ENCODE peak calls at places on chromosomes 11 and 22, in nine cellular contexts. One of them, this sample, is unnamed.
A peak's percentile ranks its signal among the peaks of the same experiment; 100 is the strongest.

GRCh38 chr22:34068011-34068410 is 147.7 kb upstream of the LARGE1 start:
- DNase-seq in H9: no peak
- DNase-seq in uterus: no peak
- DNase-seq in left ventricle myocardium inferior: no peak
- DNase-seq in Peyer's patch: no peak
- DNase-seq in natural killer cell: no peak
- DNase-seq in brain microvascular endothelial cell: no peak
- DNase-seq in AG09319: no peak
- DNase-seq in heart right ventricle: no peak
- DNase-seq in this sample: no peak

GRCh38 chr11:128738942-128739341 is 45.1 kb downstream of the FLI1 start:
- DNase-seq in H9: no peak
- DNase-seq in uterus: no peak
- DNase-seq in left ventricle myocardium inferior: no peak
- DNase-seq in Peyer's patch: no peak
- DNase-seq in natural killer cell: no peak
- DNase-seq in brain microvascular endothelial cell: no peak
- DNase-seq in AG09319: no peak
- DNase-seq in heart right ventricle: no peak
- DNase-seq in this sample: no peak

GRCh38 chr11:114317738-114318137 is 21.5 kb downstream of the NNMT start:
- DNase-seq in H9: peak; percentile 80
- DNase-seq in uterus: peak; percentile 50
- DNase-seq in left ventricle myocardium inferior: peak; percentile 39
- DNase-seq in Peyer's patch: no peak
- DNase-seq in natural killer cell: no peak
- DNase-seq in brain microvascular endothelial cell: no peak
- DNase-seq in AG09319: peak; percentile 19
- DNase-seq in heart right ventricle: peak; percentile 31
- DNase-seq in this sample: no peak

GRCh38 chr11:26620282-26621045 is 48.4 kb upstream of the MUC15 start:
- DNase-seq in H9: no peak
- DNase-seq in uterus: no peak
- DNase-seq in left ventricle myocardium inferior: no peak
- DNase-seq in Peyer's patch: no peak
- DNase-seq in natural killer cell: no peak
- DNase-seq in brain microvascular endothelial cell: no peak
- DNase-seq in AG09319: no peak
- DNase-seq in heart right ventricle: no peak
- DNase-seq in this sample: no peak

GRCh38 chr11:10792385-10793068 is 16.2 kb downstream of the EIF4G2 start:
- DNase-seq in H9: peak; percentile 96
- DNase-seq in uterus: peak; percentile 84
- DNase-seq in left ventricle myocardium inferior: peak; percentile 87
- DNase-seq in Peyer's patch: peak; percentile 85
- DNase-seq in natural killer cell: peak; percentile 82
- DNase-seq in brain microvascular endothelial cell: peak; percentile 65
- DNase-seq in AG09319: no peak
- DNase-seq in heart right ventricle: peak; percentile 92
- DNase-seq in this sample: peak; percentile 83

GRCh38 chr11:63922673-63923192 is 5.8 kb upstream of the RCOR2 start:
- DNase-seq in H9: no peak
- DNase-seq in uterus: no peak
- DNase-seq in left ventricle myocardium inferior: no peak
- DNase-seq in Peyer's patch: no peak
- DNase-seq in natural killer cell: no peak
- DNase-seq in brain microvascular endothelial cell: no peak
- DNase-seq in AG09319: no peak
- DNase-seq in heart right ventricle: no peak
- DNase-seq in this sample: no peak

GRCh38 chr11:61791737-61792309 is 576 bp downstream of the TMEM258 start:
- DNase-seq in H9: no peak
- DNase-seq in uterus: peak; percentile 78
- DNase-seq in left ventricle myocardium inferior: peak; percentile 32
- DNase-seq in Peyer's patch: peak; percentile 35
- DNase-seq in natural killer cell: peak; percentile 58
- DNase-seq in brain microvascular endothelial cell: peak; percentile 96
- DNase-seq in AG09319: peak; percentile 75
- DNase-seq in heart right ventricle: peak; percentile 38
- DNase-seq in this sample: no peak

GRCh38 chr11:82004537-82005213 is 729.0 kb downstream of the FAM181B start:
- DNase-seq in H9: no peak
- DNase-seq in uterus: no peak
- DNase-seq in left ventricle myocardium inferior: no peak
- DNase-seq in Peyer's patch: no peak
- DNase-seq in natural killer cell: no peak
- DNase-seq in brain microvascular endothelial cell: peak; percentile 6
- DNase-seq in AG09319: no peak
- DNase-seq in heart right ventricle: no peak
- DNase-seq in this sample: no peak

GRCh38 chr11:45259607-45260006 is 26.5 kb downstream of the SYT13 start:
- DNase-seq in H9: no peak
- DNase-seq in uterus: no peak
- DNase-seq in left ventricle myocardium inferior: no peak
- DNase-seq in Peyer's patch: no peak
- DNase-seq in natural killer cell: no peak
- DNase-seq in brain microvascular endothelial cell: no peak
- DNase-seq in AG09319: no peak
- DNase-seq in heart right ventricle: no peak
- DNase-seq in this sample: no peak

GRCh38 chr11:12745787-12746186 is 71.6 kb downstream of the TEAD1 start:
- DNase-seq in H9: no peak
- DNase-seq in uterus: no peak
- DNase-seq in left ventricle myocardium inferior: no peak
- DNase-seq in Peyer's patch: no peak
- DNase-seq in natural killer cell: no peak
- DNase-seq in brain microvascular endothelial cell: no peak
- DNase-seq in AG09319: no peak
- DNase-seq in heart right ventricle: no peak
- DNase-seq in this sample: no peak

GRCh38 chr11:12744831-12745502 is 70.7 kb downstream of the TEAD1 start:
- DNase-seq in H9: no peak
- DNase-seq in uterus: no peak
- DNase-seq in left ventricle myocardium inferior: peak; percentile 49
- DNase-seq in Peyer's patch: no peak
- DNase-seq in natural killer cell: no peak
- DNase-seq in brain microvascular endothelial cell: no peak
- DNase-seq in AG09319: no peak
- DNase-seq in heart right ventricle: peak; percentile 29
- DNase-seq in this sample: no peak

GRCh38 chr11:12748561-12748960 is 74.3 kb downstream of the TEAD1 start:
- DNase-seq in H9: no peak
- DNase-seq in uterus: no peak
- DNase-seq in left ventricle myocardium inferior: no peak
- DNase-seq in Peyer's patch: no peak
- DNase-seq in natural killer cell: no peak
- DNase-seq in brain microvascular endothelial cell: no peak
- DNase-seq in AG09319: no peak
- DNase-seq in heart right ventricle: no peak
- DNase-seq in this sample: no peak

GRCh38 chr11:12743834-12744449 is 69.7 kb downstream of the TEAD1 start:
- DNase-seq in H9: no peak
- DNase-seq in uterus: no peak
- DNase-seq in left ventricle myocardium inferior: no peak
- DNase-seq in Peyer's patch: no peak
- DNase-seq in natural killer cell: no peak
- DNase-seq in brain microvascular endothelial cell: no peak
- DNase-seq in AG09319: no peak
- DNase-seq in heart right ventricle: no peak
- DNase-seq in this sample: no peak

DNA sequence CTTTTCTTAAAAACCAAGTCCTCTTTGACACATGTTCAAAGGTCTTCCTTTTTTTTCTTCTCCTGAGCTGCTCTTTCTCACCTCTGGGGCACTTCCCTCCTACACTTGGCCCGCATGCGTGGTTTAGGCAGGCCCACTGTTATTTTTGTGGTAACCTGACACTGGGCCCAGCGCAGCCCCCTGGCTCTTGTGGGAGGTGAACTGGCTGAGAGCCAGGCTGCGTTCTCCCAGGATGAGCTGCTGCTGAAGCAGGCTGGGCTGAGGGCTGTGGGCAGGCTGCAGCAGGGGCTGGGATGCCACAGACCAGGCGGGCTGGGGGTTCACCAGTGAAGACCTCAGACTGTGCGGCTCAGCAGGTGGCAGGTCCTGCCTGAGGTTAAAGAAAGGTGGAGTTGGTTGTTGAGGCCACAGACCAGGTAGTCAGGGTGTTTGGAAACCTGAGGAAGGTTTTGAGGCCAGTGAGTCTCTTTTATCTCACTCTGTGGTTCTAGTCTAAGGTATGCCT is 72.4 kb downstream of the TEAD1 start:
- DNase-seq in H9: peak; percentile 94
- DNase-seq in uterus: peak; percentile 88
- DNase-seq in left ventricle myocardium inferior: peak; percentile 71
- DNase-seq in Peyer's patch: no peak
- DNase-seq in natural killer cell: no peak
- DNase-seq in brain microvascular endothelial cell: peak; percentile 89
- DNase-seq in AG09319: peak; percentile 43
- DNase-seq in heart right ventricle: peak; percentile 77
- DNase-seq in this sample: no peak
- TF ChIP-seq CTCF in H9: no peak
- TF ChIP-seq CTCF in uterus: peak; percentile 34
- TF ChIP-seq CTCF in left ventricle myocardium inferior: peak; percentile 30
- TF ChIP-seq CTCF in Peyer's patch: no peak
- TF ChIP-seq CTCF in natural killer cell: no peak
- TF ChIP-seq CTCF in brain microvascular endothelial cell: peak; percentile 36
- TF ChIP-seq CTCF in AG09319: no peak
- TF ChIP-seq CTCF in heart right ventricle: no peak
- TF ChIP-seq CTCF in this sample: no peak

DNA sequence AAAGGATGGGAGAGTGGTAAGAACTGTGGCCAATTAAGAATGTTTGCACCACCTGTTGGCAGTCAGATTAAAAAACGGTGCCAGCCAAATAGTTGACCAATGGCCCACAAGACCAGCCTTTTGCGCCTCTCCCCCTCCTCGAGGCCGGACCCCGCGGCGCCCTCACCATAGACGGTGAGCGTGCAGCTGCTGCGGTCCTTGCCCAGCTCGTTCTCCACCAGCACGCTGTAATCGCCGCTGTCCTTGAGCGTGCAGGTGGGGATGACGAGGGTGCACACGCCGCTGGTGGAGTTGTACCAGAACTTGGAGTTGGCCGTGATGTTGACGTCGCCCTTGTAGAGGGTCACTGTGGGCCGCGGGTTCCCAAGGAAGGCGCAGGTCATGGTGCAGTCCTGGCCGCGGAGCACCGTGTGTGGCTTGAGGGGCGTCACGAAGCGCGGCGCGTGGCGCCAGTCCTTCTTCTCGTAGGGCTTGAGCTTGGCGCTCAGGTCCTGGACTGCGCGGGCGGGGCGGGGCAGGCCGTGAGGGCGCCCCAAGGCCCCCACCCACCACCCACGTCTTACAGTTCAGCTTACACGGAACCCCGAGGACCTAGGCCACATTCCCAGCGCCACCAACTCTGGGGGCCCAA is 7.2 kb downstream of the TMEM86A start:
- DNase-seq in H9: no peak
- DNase-seq in uterus: peak; percentile 39
- DNase-seq in left ventricle myocardium inferior: peak; percentile 36
- DNase-seq in Peyer's patch: peak; percentile 21
- DNase-seq in natural killer cell: no peak
- DNase-seq in brain microvascular endothelial cell: no peak
- DNase-seq in AG09319: no peak
- DNase-seq in heart right ventricle: peak; percentile 42
- DNase-seq in this sample: no peak
- TF ChIP-seq CTCF in H9: no peak
- TF ChIP-seq CTCF in uterus: no peak
- TF ChIP-seq CTCF in left ventricle myocardium inferior: no peak
- TF ChIP-seq CTCF in Peyer's patch: no peak
- TF ChIP-seq CTCF in natural killer cell: no peak
- TF ChIP-seq CTCF in brain microvascular endothelial cell: no peak
- TF ChIP-seq CTCF in AG09319: no peak
- TF ChIP-seq CTCF in heart right ventricle: no peak
- TF ChIP-seq CTCF in this sample: no peak

GRCh38 chr11:76567261-76567660 is 103.3 kb downstream of the LRRC32 start:
- DNase-seq in H9: no peak
- DNase-seq in uterus: no peak
- DNase-seq in left ventricle myocardium inferior: no peak
- DNase-seq in Peyer's patch: no peak
- DNase-seq in natural killer cell: no peak
- DNase-seq in brain microvascular endothelial cell: no peak
- DNase-seq in AG09319: no peak
- DNase-seq in heart right ventricle: no peak
- DNase-seq in this sample: no peak

GRCh38 chr11:76568144-76568543 is 102.4 kb downstream of the LRRC32 start:
- DNase-seq in H9: no peak
- DNase-seq in uterus: no peak
- DNase-seq in left ventricle myocardium inferior: no peak
- DNase-seq in Peyer's patch: no peak
- DNase-seq in natural killer cell: no peak
- DNase-seq in brain microvascular endothelial cell: no peak
- DNase-seq in AG09319: no peak
- DNase-seq in heart right ventricle: no peak
- DNase-seq in this sample: no peak

GRCh38 chr11:76564400-76564799 is 106.1 kb downstream of the LRRC32 start:
- DNase-seq in H9: no peak
- DNase-seq in uterus: no peak
- DNase-seq in left ventricle myocardium inferior: no peak
- DNase-seq in Peyer's patch: no peak
- DNase-seq in natural killer cell: no peak
- DNase-seq in brain microvascular endothelial cell: no peak
- DNase-seq in AG09319: no peak
- DNase-seq in heart right ventricle: no peak
- DNase-seq in this sample: no peak

GRCh38 chr11:76566811-76567210 is 103.7 kb downstream of the LRRC32 start:
- DNase-seq in H9: no peak
- DNase-seq in uterus: no peak
- DNase-seq in left ventricle myocardium inferior: no peak
- DNase-seq in Peyer's patch: no peak
- DNase-seq in natural killer cell: no peak
- DNase-seq in brain microvascular endothelial cell: no peak
- DNase-seq in AG09319: no peak
- DNase-seq in heart right ventricle: no peak
- DNase-seq in this sample: no peak

DNA sequence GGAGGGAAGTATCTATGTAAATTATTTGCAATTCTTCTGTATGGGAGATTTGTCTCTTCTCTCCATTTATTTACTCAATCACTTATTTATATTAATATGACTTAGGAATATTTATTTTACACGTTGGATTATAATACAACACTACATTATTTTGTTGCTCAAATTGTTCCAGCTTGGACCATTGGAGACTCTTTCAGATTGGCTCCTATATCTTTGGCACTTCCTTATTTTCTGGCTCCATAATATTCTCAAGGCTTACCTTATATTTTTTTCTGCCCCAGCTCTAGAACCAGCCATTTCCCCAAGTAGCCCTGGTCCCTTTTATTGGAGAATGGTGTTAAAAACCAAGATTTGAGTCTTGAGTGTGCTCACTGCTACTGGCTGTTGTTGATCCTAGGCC is 101.9 kb downstream of the LRRC32 start:
- DNase-seq in H9: no peak
- DNase-seq in uterus: no peak
- DNase-seq in left ventricle myocardium inferior: no peak
- DNase-seq in Peyer's patch: no peak
- DNase-seq in natural killer cell: no peak
- DNase-seq in brain microvascular endothelial cell: no peak
- DNase-seq in AG09319: no peak
- DNase-seq in heart right ventricle: no peak
- DNase-seq in this sample: no peak
- TF ChIP-seq CTCF in H9: no peak
- TF ChIP-seq CTCF in uterus: no peak
- TF ChIP-seq CTCF in left ventricle myocardium inferior: no peak
- TF ChIP-seq CTCF in Peyer's patch: no peak
- TF ChIP-seq CTCF in natural killer cell: no peak
- TF ChIP-seq CTCF in brain microvascular endothelial cell: no peak
- TF ChIP-seq CTCF in AG09319: no peak
- TF ChIP-seq CTCF in heart right ventricle: no peak
- TF ChIP-seq CTCF in this sample: no peak

GRCh38 chr11:121534131-121535093 is 81.6 kb upstream of the SORL1-AS1 start:
- DNase-seq in H9: no peak
- DNase-seq in uterus: peak; percentile 37
- DNase-seq in left ventricle myocardium inferior: no peak
- DNase-seq in Peyer's patch: no peak
- DNase-seq in natural killer cell: no peak
- DNase-seq in brain microvascular endothelial cell: no peak
- DNase-seq in AG09319: peak; percentile 10
- DNase-seq in heart right ventricle: peak; percentile 15
- DNase-seq in this sample: no peak
- TF ChIP-seq CTCF in H9: no peak
- TF ChIP-seq CTCF in uterus: peak; percentile 63
- TF ChIP-seq CTCF in left ventricle myocardium inferior: peak; percentile 59
- TF ChIP-seq CTCF in Peyer's patch: no peak
- TF ChIP-seq CTCF in natural killer cell: peak; percentile 16
- TF ChIP-seq CTCF in brain microvascular endothelial cell: peak; percentile 41
- TF ChIP-seq CTCF in AG09319: peak; percentile 63
- TF ChIP-seq CTCF in heart right ventricle: peak; percentile 58
- TF ChIP-seq CTCF in this sample: no peak